ENCODE peak calls at places on chromosomes 12 and 14, in six cellular contexts. T, S, Y, P, J and C are unnamed samples.

GRCh38 chr12:89038831-89039509 is 313.3 kb downstream of the DUSP6 start:
- DNase-seq in T (no peak), S (no peak), Y (no peak), P (no peak), J (no peak), C (no peak)

GRCh38 chr14:71654810-71655209 is 277.4 kb upstream of the RGS6 start:
- DNase-seq in T (no peak), S (no peak), Y (no peak), P (no peak), J (no peak), C (no peak)

GRCh38 chr12:123263196-123263817 is 8.3 kb downstream of the CDK2AP1 start:
- DNase-seq in T (no peak), S (no peak), Y (no peak), P (no peak), J (no peak), C (no peak)

GRCh38 chr14:36647827-36648753 is 13.6 kb upstream of the PAX9 start:
- DNase-seq in T (peak), S (no peak), Y (no peak), P (peak), J (no peak), C (no peak)

GRCh38 chr12:48882325-48882687 is 16.6 kb upstream of the RND1 start:
- DNase-seq in T (peak), S (no peak), Y (no peak), P (peak), J (peak), C (no peak)

GRCh38 chr12:64522316-64522715 is 70.4 kb downstream of the TBK1 start:
- DNase-seq in T (no peak), S (no peak), Y (no peak), P (no peak), J (no peak), C (no peak)

GRCh38 chr12:17992002-17992656 is 97.9 kb downstream of the RERGL start:
- DNase-seq in T (no peak), S (no peak), Y (no peak), P (peak), J (no peak), C (no peak)

GRCh38 chr12:130342442-130342841 is 4.8 kb downstream of the PIWIL1 start:
- DNase-seq in T (no peak), S (no peak), Y (no peak), P (no peak), J (no peak), C (no peak)

GRCh38 chr12:48221645-48222044 is 18.6 kb upstream of the OR10AD1 start:
- DNase-seq in T (no peak), S (no peak), Y (no peak), P (no peak), J (no peak), C (no peak)

GRCh38 chr14:73491256-73491976 is 683 bp downstream of the RIOX1 start:
- DNase-seq in T (peak), S (peak), Y (peak), P (peak), J (no peak), C (peak)

GRCh38 chr14:67133595-67134441 is 55.4 kb upstream of the GARIN2 start:
- DNase-seq in T (no peak), S (no peak), Y (no peak), P (no peak), J (no peak), C (no peak)

GRCh38 chr14:93784878-93785277 is 3.4 kb downstream of the PRIMA1 start:
- DNase-seq in T (no peak), S (no peak), Y (no peak), P (no peak), J (no peak), C (no peak)

GRCh38 chr14:102804858-102805257 is 27.6 kb downstream of the TRAF3 start:
- DNase-seq in T (no peak), S (no peak), Y (no peak), P (no peak), J (no peak), C (no peak)

DNA sequence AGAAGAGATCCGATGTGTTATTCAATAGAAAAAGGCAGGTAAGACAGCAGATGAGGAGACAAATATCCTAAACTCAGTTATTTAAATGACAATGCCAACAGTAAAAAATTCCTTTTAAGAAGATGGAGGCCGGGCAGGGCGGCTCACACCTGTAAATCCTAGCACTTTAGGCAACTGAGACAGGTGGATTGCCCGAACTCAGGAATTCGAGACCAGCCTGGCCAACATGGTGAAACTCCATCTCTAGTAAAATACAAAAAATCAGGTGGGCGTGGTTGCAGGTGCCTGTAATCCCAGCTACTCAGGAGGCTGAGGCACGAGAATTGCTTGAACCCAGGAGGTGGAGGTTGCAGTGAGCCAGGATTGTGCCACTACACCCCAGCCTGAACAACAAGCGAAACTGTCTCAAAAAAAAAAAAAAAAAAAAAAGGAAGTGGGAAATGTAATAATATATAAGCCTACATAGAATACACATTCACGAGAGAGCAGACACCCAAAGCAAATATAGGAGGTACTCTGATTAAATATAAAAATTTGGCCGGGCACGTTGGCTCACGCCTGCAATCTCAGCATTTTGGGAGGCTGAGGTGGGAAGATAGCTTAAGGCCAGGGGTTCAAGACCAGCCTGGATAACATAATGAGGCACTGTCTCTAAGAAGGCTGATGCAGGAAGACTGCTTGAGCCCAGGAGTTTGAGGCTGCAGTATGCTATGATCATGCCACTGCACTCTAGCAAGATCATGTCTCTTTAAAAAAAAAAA is 19.0 kb downstream of the CORO1C start:
- DNase-seq in T (no peak), S (no peak), Y (no peak), P (no peak), J (no peak), C (no peak)
- H3K27ac ChIP-seq in T (no peak), S (no peak), Y (no peak), P (no peak), J (no peak), C (no peak)

DNA sequence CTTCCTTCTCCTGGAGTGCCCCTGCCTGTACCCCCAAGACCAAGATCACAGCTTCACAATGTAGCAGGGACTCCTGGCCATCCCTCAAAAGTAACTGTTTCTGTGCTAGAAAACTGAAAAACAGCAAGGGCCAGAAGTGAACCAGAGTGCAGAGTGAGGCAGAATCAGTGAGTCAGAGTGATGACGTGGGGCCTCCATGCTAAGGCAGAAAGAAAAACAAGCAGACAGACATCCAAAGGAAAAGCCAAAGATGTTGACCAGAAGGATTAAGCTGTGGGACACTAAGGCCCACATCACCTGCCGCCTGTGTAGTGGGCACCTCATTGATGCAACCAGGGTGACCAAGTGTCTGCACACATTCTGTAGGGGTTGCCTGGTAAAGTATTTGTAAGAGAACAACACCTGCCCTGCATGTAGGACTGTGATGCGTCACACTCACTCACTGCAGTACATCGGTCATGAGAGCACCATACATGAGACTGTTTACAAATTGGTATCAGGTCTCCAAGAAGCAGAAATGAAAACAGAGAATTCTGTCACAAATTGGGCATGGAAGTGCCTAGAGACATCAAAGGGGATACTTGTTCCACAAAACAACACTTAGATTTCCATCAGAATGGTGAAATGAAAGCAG is 51.2 kb downstream of the ARMH4 start:
- DNase-seq in T (no peak), S (no peak), Y (no peak), P (no peak), J (no peak), C (no peak)
- H3K27ac ChIP-seq in T (no peak), S (no peak), Y (no peak), P (no peak), J (no peak), C (no peak)

DNA sequence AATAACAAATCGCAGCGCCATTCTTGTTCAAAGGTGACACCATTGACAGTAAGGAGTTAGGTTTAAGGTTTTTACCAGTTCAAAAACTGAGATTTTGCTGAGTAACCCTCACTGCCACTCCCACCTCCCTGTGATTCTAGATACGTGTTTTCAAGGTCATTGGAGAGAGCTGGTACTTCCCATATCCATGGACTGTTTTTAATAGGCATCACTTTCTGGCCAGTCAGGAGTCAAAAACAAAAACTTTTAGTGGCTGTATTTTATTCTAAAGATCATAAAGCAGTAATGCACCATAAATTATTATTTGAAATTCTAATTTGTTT is 187.5 kb downstream of the ETV6 start:
- DNase-seq in T (no peak), S (no peak), Y (no peak), P (no peak), J (no peak), C (no peak)
- H3K27ac ChIP-seq in T (no peak), S (no peak), Y (no peak), P (no peak), J (peak), C (peak)

GRCh38 chr12:6459004-6459337 is 7.1 kb downstream of the TAPBPL start:
- DNase-seq in T (no peak), S (no peak), Y (no peak), P (no peak), J (no peak), C (no peak)

GRCh38 chr12:6463211-6463610 is 7.3 kb downstream of the VAMP1 start:
- DNase-seq in T (no peak), S (no peak), Y (no peak), P (no peak), J (no peak), C (no peak)

GRCh38 chr12:6461401-6462233 is 8.9 kb downstream of the VAMP1 start:
- DNase-seq in T (no peak), S (peak), Y (no peak), P (no peak), J (peak), C (no peak)

GRCh38 chr12:6462234-6462995 is 8.1 kb downstream of the VAMP1 start:
- DNase-seq in T (no peak), S (no peak), Y (no peak), P (no peak), J (no peak), C (no peak)

DNA sequence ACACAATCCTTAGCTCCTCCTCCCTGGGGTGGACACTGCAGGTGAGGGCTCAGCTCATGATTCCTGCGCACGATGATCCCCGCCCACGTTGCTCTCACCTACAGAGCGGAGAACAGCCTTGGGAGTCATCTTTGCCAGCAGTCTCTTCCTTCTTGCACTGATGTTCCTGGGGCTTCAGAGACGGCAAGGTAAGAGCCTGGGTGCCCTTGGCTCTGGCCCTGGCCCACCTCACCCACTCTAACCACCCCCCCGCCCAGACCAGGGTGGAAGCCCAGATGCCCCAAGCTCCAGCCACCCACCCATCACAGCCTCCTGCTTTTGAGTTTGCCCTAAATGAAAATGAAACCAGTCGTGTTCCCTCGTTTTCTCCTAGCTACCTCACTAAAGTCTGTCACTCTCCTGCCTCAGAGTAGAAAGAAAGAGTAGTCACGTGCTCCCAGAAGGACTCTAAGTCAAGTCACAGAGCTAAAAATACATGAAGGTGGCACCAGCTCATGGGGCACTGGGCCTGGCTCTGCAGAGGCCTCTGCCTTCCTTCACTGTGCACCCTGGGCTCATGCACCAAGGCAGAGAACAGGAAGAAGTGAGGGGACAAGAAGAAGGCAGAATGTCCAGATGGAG is 9.0 kb downstream of the TAPBPL start:
- DNase-seq in T (no peak), S (no peak), Y (no peak), P (no peak), J (no peak), C (no peak)
- H3K27ac ChIP-seq in T (no peak), S (peak), Y (peak), P (no peak), J (peak), C (peak)

GRCh38 chr14:68633131-68633991 is 159.5 kb downstream of the ZFP36L1 start:
- DNase-seq in T (no peak), S (no peak), Y (peak), P (no peak), J (no peak), C (peak)

GRCh38 chr14:68631058-68631690 is 161.7 kb downstream of the ZFP36L1 start:
- DNase-seq in T (no peak), S (no peak), Y (no peak), P (no peak), J (no peak), C (no peak)

GRCh38 chr14:68630611-68631013 is 162.3 kb downstream of the ZFP36L1 start:
- DNase-seq in T (no peak), S (no peak), Y (no peak), P (no peak), J (no peak), C (no peak)

GRCh38 chr14:68632591-68632895 is 160.3 kb downstream of the ZFP36L1 start:
- DNase-seq in T (no peak), S (no peak), Y (no peak), P (no peak), J (no peak), C (no peak)

GRCh38 chr14:68631691-68632590 is 160.9 kb downstream of the ZFP36L1 start:
- DNase-seq in T (no peak), S (no peak), Y (no peak), P (no peak), J (no peak), C (no peak)
- H3K27ac ChIP-seq in T (no peak), S (no peak), Y (peak), P (no peak), J (peak), C (peak)